ENCODE peak calls at places on chromosomes 6 and 20, in seven cellular contexts. B, O, Y, D, N, W and E are unnamed samples.

GRCh38 chr6:163720460-163721235 is 306.1 kb downstream of the QKI start:
- DNase-seq in B (no peak), O (no peak), Y (no peak), D (no peak), N (no peak), W (no peak), E (no peak)

GRCh38 chr6:36029464-36029863 is 1.9 kb downstream of the MAPK14 start:
- DNase-seq in B (peak), O (no peak), Y (peak), D (peak), N (no peak), W (no peak), E (peak)

GRCh38 chr6:12401200-12401599 is 111.0 kb downstream of the EDN1 start:
- DNase-seq in B (peak), O (no peak), Y (no peak), D (no peak), N (no peak), W (no peak), E (no peak)

GRCh38 chr20:2693996-2694471 is 1.5 kb downstream of the EBF4 start:
- DNase-seq in B (no peak), O (no peak), Y (no peak), D (no peak), N (no peak), W (no peak), E (no peak)

GRCh38 chr6:118908441-118908840 is 14.5 kb downstream of the ASF1A start:
- DNase-seq in B (no peak), O (no peak), Y (peak), D (peak), N (no peak), W (no peak), E (no peak)

GRCh38 chr20:25623736-25624499 is at the start of gene NANP:
- DNase-seq in B (peak), O (peak), Y (peak), D (peak), N (peak), W (peak), E (peak)

GRCh38 chr6:1643830-1644445 is 34.2 kb downstream of the FOXC1 start:
- DNase-seq in B (no peak), O (no peak), Y (no peak), D (no peak), N (no peak), W (no peak), E (no peak)

GRCh38 chr6:142300758-142301251 is 1.0 kb upstream of the ADGRG6 start:
- DNase-seq in B (peak), O (peak), Y (peak), D (peak), N (peak), W (peak), E (peak)

GRCh38 chr20:63942250-63943006 is 13.8 kb downstream of the UCKL1 start:
- DNase-seq in B (no peak), O (peak), Y (peak), D (peak), N (no peak), W (peak), E (no peak)

GRCh38 chr6:65259080-65259479 is 447.9 kb downstream of the EYS start:
- DNase-seq in B (no peak), O (no peak), Y (peak), D (peak), N (no peak), W (no peak), E (peak)

GRCh38 chr20:17969276-17969883 is 562 bp downstream of the MGME1 start:
- DNase-seq in B (no peak), O (no peak), Y (no peak), D (no peak), N (no peak), W (peak), E (peak)

GRCh38 chr6:4944325-4944724 is 59.5 kb downstream of the RPP40 start:
- DNase-seq in B (no peak), O (no peak), Y (no peak), D (no peak), N (no peak), W (no peak), E (no peak)

GRCh38 chr6:134935076-134935475 is 14.8 kb downstream of the ALDH8A1 start:
- DNase-seq in B (no peak), O (no peak), Y (no peak), D (peak), N (no peak), W (no peak), E (no peak)

GRCh38 chr6:168704678-168705077 is 263.7 kb downstream of the SMOC2 start:
- DNase-seq in B (no peak), O (no peak), Y (no peak), D (no peak), N (no peak), W (no peak), E (no peak)

GRCh38 chr6:4305056-4305455 is 169.7 kb upstream of the ECI2 start:
- DNase-seq in B (no peak), O (no peak), Y (no peak), D (no peak), N (no peak), W (no peak), E (no peak)

GRCh38 chr6:3102875-3103274 is 15.6 kb upstream of the BPHL start:
- DNase-seq in B (no peak), O (no peak), Y (no peak), D (peak), N (no peak), W (no peak), E (no peak)

GRCh38 chr20:2137552-2138201 is 36.0 kb downstream of the STK35 start:
- DNase-seq in B (peak), O (no peak), Y (peak), D (peak), N (no peak), W (no peak), E (peak)

GRCh38 chr20:59051666-59052065 is 9.1 kb upstream of the PRELID3B start:
- DNase-seq in B (no peak), O (no peak), Y (no peak), D (no peak), N (no peak), W (no peak), E (no peak)

GRCh38 chr6:78948785-78949184 is 81.4 kb downstream of the IRAK1BP1 start:
- DNase-seq in B (no peak), O (no peak), Y (no peak), D (no peak), N (no peak), W (no peak), E (no peak)

GRCh38 chr6:14983599-14984296 is 262.1 kb upstream of the JARID2 start:
- DNase-seq in B (peak), O (no peak), Y (no peak), D (peak), N (no peak), W (no peak), E (no peak)

GRCh38 chr20:44041001-44041400 is 126.3 kb downstream of the TOX2 start:
- DNase-seq in B (no peak), O (no peak), Y (no peak), D (no peak), N (no peak), W (no peak), E (no peak)

GRCh38 chr6:106477158-106477557 is 116.6 kb downstream of the CRYBG1 start:
- DNase-seq in B (peak), O (no peak), Y (no peak), D (no peak), N (no peak), W (no peak), E (peak)

GRCh38 chr6:29376003-29376402 is 912 bp upstream of the OR12D3 start:
- DNase-seq in B (no peak), O (no peak), Y (no peak), D (no peak), N (no peak), W (no peak), E (peak)

GRCh38 chr20:63835031-63835858 is 4.2 kb upstream of the ZBTB46 start:
- DNase-seq in B (peak), O (peak), Y (peak), D (peak), N (peak), W (peak), E (peak)

GRCh38 chr20:62496525-62497218 is 20.9 kb upstream of the GATA5 start:
- DNase-seq in B (no peak), O (no peak), Y (no peak), D (no peak), N (no peak), W (no peak), E (no peak)

GRCh38 chr6:6725834-6726194 is 137.3 kb downstream of the LY86 start:
- DNase-seq in B (no peak), O (no peak), Y (no peak), D (no peak), N (no peak), W (peak), E (no peak)

GRCh38 chr20:14069796-14070195 is 74.5 kb downstream of the MACROD2 start:
- DNase-seq in B (no peak), O (no peak), Y (peak), D (no peak), N (no peak), W (no peak), E (no peak)

GRCh38 chr20:11378252-11378651 is 539.4 kb upstream of the BTBD3 start:
- DNase-seq in B (no peak), O (no peak), Y (no peak), D (no peak), N (no peak), W (no peak), E (no peak)

GRCh38 chr6:25041676-25042598 is 106.2 kb upstream of the RIPOR2 start:
- DNase-seq in B (no peak), O (no peak), Y (no peak), D (no peak), N (no peak), W (no peak), E (no peak)
- H3K4me3 ChIP-seq in B (no peak), O (no peak), Y (no peak), D (no peak), N (no peak), W (peak), E (no peak)

DNA sequence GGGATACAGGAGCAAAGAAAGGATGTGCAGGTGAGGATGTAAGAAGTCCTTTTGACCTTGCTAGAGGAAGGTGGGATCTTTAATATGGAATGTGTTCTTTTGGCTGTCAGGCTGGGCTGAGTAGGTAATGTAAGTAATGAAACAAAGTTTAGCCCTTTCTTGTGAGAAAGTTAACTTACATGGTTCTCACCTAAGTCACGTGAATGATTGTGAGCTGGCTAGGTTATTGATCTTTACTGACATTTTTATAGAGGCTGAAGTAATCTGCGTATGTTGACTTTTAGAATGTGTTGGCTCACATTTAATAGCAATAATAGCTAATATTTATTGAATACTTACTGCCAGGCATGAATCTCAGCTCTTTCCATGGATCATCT is 2.6 kb downstream of the TOP1 start:
- DNase-seq in B (no peak), O (no peak), Y (no peak), D (no peak), N (no peak), W (no peak), E (no peak)
- H3K4me3 ChIP-seq in B (peak), O (no peak), Y (peak), D (peak), N (no peak), W (peak), E (peak)

DNA sequence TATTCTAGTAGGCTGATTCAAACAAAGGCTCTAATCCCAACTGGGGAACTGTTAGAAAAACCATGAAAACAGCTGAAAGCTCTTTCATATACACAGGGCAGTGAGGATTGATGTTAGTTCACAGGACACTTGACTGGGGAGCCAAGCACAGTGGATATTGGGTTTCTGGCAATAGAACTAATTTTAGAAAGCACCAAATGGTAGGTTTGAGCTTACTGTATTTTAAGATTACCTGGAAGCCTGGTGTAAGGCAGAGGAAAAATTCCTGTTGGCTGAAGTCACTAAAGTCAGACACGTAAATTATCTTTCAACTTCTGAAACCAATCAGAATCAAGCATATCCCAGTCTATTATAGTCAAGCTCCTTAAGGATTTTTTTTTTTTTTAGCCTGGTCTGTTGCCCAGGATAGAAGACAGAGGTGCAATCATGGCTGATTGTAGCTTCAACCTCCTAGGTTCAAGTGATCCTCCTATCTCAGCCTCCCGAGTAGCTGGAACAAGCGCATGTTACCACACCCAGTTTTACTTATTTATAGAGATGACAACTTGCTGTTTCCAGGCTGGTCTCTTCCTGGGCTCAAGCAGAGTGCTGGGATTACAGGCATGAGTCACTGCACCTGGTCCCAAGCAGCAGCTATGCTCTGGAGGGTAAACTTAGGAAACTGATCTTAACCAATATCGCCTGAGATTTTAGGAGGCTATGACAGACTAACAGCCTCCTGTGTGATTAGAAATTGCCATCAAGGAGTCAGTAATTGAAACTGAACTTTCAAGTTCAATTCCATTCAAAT is 32.5 kb upstream of the SYNCRIP start:
- DNase-seq in B (peak), O (no peak), Y (peak), D (peak), N (no peak), W (no peak), E (peak)
- H3K4me3 ChIP-seq in B (peak), O (no peak), Y (peak), D (peak), N (no peak), W (peak), E (peak)

DNA sequence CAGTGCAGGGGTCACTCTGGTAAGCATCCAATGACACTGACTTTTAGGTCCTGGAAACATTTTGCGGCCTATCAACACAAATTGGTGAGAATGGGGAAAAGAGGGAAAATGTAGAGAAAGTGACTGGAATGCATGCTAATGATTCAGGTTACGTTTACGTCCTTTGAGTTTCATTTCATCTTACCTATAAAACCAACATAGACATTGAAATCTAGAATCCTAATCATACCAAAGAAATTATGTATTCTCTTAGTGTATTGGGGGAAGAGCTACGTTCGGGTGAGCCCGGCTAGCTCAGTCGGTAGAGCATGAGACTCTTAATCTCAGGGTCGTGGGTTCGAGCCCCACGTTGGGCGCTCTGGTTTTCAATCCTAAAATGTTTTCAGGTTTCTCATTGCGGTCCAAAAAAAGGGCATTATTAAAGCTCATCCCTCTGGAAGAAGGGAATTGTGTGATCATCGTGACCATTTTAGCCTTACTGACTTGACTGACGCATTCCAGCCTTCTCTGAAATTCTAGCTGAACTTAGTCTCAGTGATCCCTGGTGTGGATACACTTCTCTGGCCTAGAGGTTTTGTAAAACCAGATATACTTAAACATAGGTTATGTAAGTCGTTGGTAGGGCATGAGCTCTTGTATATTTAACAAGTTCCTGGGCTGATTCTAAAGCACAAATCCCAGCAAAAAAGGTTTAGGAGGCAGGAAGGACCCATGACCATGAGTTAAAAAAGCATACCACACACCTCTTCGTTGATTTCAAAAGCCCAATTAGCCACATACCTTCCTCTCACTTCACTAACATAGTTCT is 18.3 kb downstream of the HMGN4 start:
- DNase-seq in B (peak), O (no peak), Y (peak), D (peak), N (peak), W (no peak), E (peak)
- H3K4me3 ChIP-seq in B (no peak), O (no peak), Y (peak), D (peak), N (peak), W (no peak), E (peak)